ENCODE peak calls at places on chromosomes 7 and 10, in six cellular contexts. N is H9; C is CD8-positive, alpha-beta T cell; D is endothelial cell; Q is HCT116; I is cardiac fibroblast. S is an unnamed sample.

GRCh38 chr10:96690755-96691730 is 29.3 kb downstream of the PIK3AP1 start:
- DNase-seq in N (no peak), C (no peak), D (no peak), Q (no peak), I (no peak), S (no peak)

GRCh38 chr10:107553470-107553869 is 389.0 kb upstream of the SORCS1 start:
- DNase-seq in N (no peak), C (no peak), D (no peak), Q (no peak), I (peak; percentile 81), S (no peak)

GRCh38 chr10:129594811-129595210 is 127.8 kb downstream of the MGMT start:
- DNase-seq in N (no peak), C (no peak), D (no peak), Q (no peak), I (no peak), S (no peak)

GRCh38 chr7:36794689-36795088 is 70.4 kb upstream of the AOAH start:
- DNase-seq in N (peak; percentile 43), C (no peak), D (no peak), Q (no peak), I (no peak), S (no peak)

GRCh38 chr10:127299956-127300689 is 103.7 kb upstream of the INSYN2A start:
- DNase-seq in N (no peak), C (no peak), D (no peak), Q (no peak), I (no peak), S (no peak)

GRCh38 chr7:89312561-89312960 is 517.0 kb upstream of the TEX47 start:
- DNase-seq in N (no peak), C (no peak), D (no peak), Q (no peak), I (no peak), S (no peak)

GRCh38 chr7:47968852-47969774 is 10.3 kb downstream of the HUS1 start:
- DNase-seq in N (peak; percentile 76), C (peak; percentile 50), D (peak; percentile 84), Q (peak; percentile 39), I (peak; percentile 73), S (peak; percentile 72)

GRCh38 chr7:123494193-123494796 is 40.1 kb downstream of the IQUB start:
- DNase-seq in N (no peak), C (peak; percentile 23), D (no peak), Q (peak; percentile 21), I (peak; percentile 70), S (peak; percentile 34)

GRCh38 chr10:78892383-78893191 is 176.2 kb upstream of the ZMIZ1 start:
- DNase-seq in N (no peak), C (peak; percentile 1), D (no peak), Q (no peak), I (peak; percentile 3), S (no peak)

GRCh38 chr10:72375585-72375984 is 20.9 kb upstream of the DNAJB12 start:
- DNase-seq in N (peak; percentile 57), C (no peak), D (no peak), Q (no peak), I (peak; percentile 24), S (no peak)

GRCh38 chr7:143512488-143513340 is 35.0 kb downstream of the TAS2R41 start:
- DNase-seq in N (no peak), C (no peak), D (no peak), Q (no peak), I (peak; percentile 57), S (no peak)

GRCh38 chr10:114714281-114714741 is 56.2 kb upstream of the ABLIM1 start:
- DNase-seq in N (no peak), C (no peak), D (no peak), Q (no peak), I (peak; percentile 89), S (no peak)

GRCh38 chr10:7872041-7872442 is 53.7 kb downstream of the TAF3 start:
- DNase-seq in N (no peak), C (no peak), D (no peak), Q (peak; percentile 0), I (peak; percentile 54), S (no peak)

GRCh38 chr7:92095424-92095823 is 38.9 kb downstream of the CYP51A1 start:
- DNase-seq in N (no peak), C (no peak), D (no peak), Q (no peak), I (no peak), S (no peak)

GRCh38 chr7:145212050-145212449 is 376.2 kb upstream of the TPK1 start:
- DNase-seq in N (no peak), C (no peak), D (no peak), Q (no peak), I (peak; percentile 1), S (no peak)

GRCh38 chr7:98254516-98254915 is 2.5 kb upstream of the TECPR1 start:
- DNase-seq in N (no peak), C (no peak), D (no peak), Q (no peak), I (no peak), S (no peak)

GRCh38 chr7:41599760-41600159 is 103.1 kb downstream of the INHBA start:
- DNase-seq in N (peak; percentile 72), C (no peak), D (peak; percentile 22), Q (no peak), I (no peak), S (no peak)

GRCh38 chr7:105387621-105388372 is 924 bp downstream of the SRPK2 start:
- DNase-seq in N (peak; percentile 58), C (peak; percentile 58), D (peak; percentile 50), Q (no peak), I (peak; percentile 42), S (peak; percentile 82)
- TF ChIP-seq CTCF in N (no peak), C (no peak), D (no peak), Q (no peak), I (no peak), S (no peak)

GRCh38 chr7:110835209-110835608 is 255.7 kb upstream of the LRRN3 start:
- DNase-seq in N (no peak), C (no peak), D (no peak), Q (no peak), I (peak; percentile 6), S (no peak)

GRCh38 chr7:110835889-110836288 is 255.0 kb upstream of the LRRN3 start:
- DNase-seq in N (no peak), C (no peak), D (no peak), Q (no peak), I (no peak), S (no peak)

GRCh38 chr7:110842796-110843195 is 248.1 kb upstream of the LRRN3 start:
- DNase-seq in N (no peak), C (no peak), D (no peak), Q (no peak), I (no peak), S (no peak)

GRCh38 chr7:110841840-110842579 is 248.9 kb upstream of the LRRN3 start:
- DNase-seq in N (no peak), C (no peak), D (no peak), Q (no peak), I (no peak), S (no peak)

DNA sequence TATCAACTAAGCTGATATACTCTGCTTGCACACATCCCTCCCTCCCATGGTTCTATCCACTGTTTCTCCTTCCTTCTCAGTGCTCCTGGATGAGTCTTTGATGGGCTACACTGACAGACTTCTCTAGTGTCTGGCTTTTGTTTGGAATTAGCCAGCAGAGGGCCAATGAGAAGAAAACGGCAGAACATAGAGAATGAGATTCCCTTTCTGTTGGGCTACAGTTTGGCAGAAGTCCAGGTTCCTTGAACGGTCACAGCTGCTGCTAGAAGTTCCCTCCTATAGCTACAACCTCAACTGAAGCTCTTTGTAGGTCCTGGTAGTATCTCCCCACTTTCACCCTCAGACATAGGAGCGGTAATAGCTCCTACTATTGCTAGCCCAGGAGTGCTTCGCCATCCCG is 251.1 kb upstream of the LRRN3 start:
- DNase-seq in N (no peak), C (no peak), D (no peak), Q (no peak), I (peak; percentile 66), S (no peak)
- TF ChIP-seq CTCF in N (peak; percentile 53), C (no peak), D (no peak), Q (peak; percentile 5), I (peak; percentile 27), S (no peak)

GRCh38 chr7:72492446-72492845 is 80.3 kb upstream of the CALN1 start:
- DNase-seq in N (no peak), C (no peak), D (no peak), Q (no peak), I (no peak), S (no peak)

GRCh38 chr7:72494807-72495206 is 82.7 kb upstream of the CALN1 start:
- DNase-seq in N (no peak), C (no peak), D (no peak), Q (no peak), I (no peak), S (no peak)

GRCh38 chr7:72490301-72490700 is 78.2 kb upstream of the CALN1 start:
- DNase-seq in N (no peak), C (no peak), D (no peak), Q (no peak), I (no peak), S (no peak)

GRCh38 chr7:72493850-72494661 is 81.9 kb upstream of the CALN1 start:
- DNase-seq in N (peak; percentile 75), C (peak; percentile 51), D (peak; percentile 77), Q (peak; percentile 51), I (peak; percentile 54), S (peak; percentile 71)
- TF ChIP-seq CTCF in N (peak; percentile 89), C (peak; percentile 74), D (peak; percentile 86), Q (peak; percentile 70), I (peak; percentile 57), S (peak; percentile 75)

GRCh38 chr7:85000973-85001372 is 185.9 kb downstream of the SEMA3D start:
- DNase-seq in N (no peak), C (no peak), D (no peak), Q (no peak), I (no peak), S (no peak)
- TF ChIP-seq CTCF in N (no peak), C (no peak), D (no peak), Q (no peak), I (no peak), S (no peak)

DNA sequence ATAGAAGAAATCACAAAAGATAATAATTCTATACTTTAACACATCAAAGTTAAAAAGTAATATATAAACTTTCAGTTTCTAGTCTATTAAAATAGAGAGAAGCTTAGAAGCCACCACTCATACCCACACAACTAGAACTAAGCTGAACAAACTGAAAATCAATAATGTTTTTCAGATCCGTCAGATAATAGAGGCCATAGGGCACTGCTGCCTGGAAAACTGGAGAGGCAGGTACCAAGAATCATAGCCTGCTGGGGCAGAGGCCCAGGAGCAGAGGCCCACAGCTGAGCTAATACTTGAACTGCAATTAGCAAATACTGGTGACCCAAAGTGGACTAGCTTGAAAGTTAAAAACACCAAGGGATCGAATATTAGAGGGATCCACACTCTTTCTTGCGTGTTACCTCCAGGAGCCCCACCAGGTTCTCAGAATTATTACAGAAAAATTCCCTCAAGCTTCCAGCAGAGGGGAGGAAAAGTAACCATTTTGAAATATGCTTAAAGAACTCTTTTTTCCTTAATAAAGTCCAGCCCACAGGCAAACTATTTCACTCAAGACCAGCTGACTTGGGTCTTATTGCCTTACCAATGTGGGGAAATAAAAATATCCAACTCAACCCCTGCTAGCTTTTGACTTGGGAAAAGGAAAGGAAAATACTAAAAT is 774.1 kb upstream of the IGFBP3 start:
- DNase-seq in N (no peak), C (no peak), D (no peak), Q (peak; percentile 8), I (peak; percentile 14), S (no peak)
- TF ChIP-seq CTCF in N (peak; percentile 35), C (no peak), D (no peak), Q (peak; percentile 8), I (peak; percentile 29), S (no peak)